ENCODE peak calls at places on chromosomes 12 and 14, in eight cellular contexts. One of them, this sample, is unnamed.

GRCh38 chr12:53054112-53054878 is 4.4 kb downstream of the TNS2 start:
- DNase-seq in endodermal cell: peak; percentile 100
- DNase-seq in suprapubic skin: peak; percentile 97
- DNase-seq in cortex of kidney: peak; percentile 39
- DNase-seq in HCT116: peak; percentile 94
- DNase-seq in DMS153: peak; percentile 94
- DNase-seq in choroid plexus epithelial cell: peak; percentile 93
- DNase-seq in RWPE1: peak; percentile 94
- DNase-seq in this sample: peak; percentile 97

GRCh38 chr12:74415633-74416032 is 122.0 kb upstream of the ATXN7L3B start:
- DNase-seq in suprapubic skin: no peak
- DNase-seq in HCT116: peak; percentile 49
- DNase-seq in endodermal cell: no peak
- DNase-seq in cortex of kidney: no peak
- DNase-seq in choroid plexus epithelial cell: peak; percentile 54
- DNase-seq in DMS153: peak; percentile 7
- DNase-seq in RWPE1: peak; percentile 25
- DNase-seq in this sample: no peak

GRCh38 chr14:99234982-99235491 is 37.0 kb downstream of the BCL11B start:
- DNase-seq in endodermal cell: peak; percentile 97
- DNase-seq in DMS153: no peak
- DNase-seq in cortex of kidney: no peak
- DNase-seq in RWPE1: no peak
- DNase-seq in choroid plexus epithelial cell: no peak
- DNase-seq in suprapubic skin: no peak
- DNase-seq in HCT116: peak; percentile 27
- DNase-seq in this sample: no peak

GRCh38 chr14:55782166-55782565 is 202.2 kb downstream of the KTN1 start:
- DNase-seq in HCT116: no peak
- DNase-seq in suprapubic skin: no peak
- DNase-seq in cortex of kidney: no peak
- DNase-seq in choroid plexus epithelial cell: peak; percentile 71
- DNase-seq in RWPE1: no peak
- DNase-seq in endodermal cell: no peak
- DNase-seq in DMS153: no peak
- DNase-seq in this sample: no peak

GRCh38 chr12:69898236-69898635 is 73.2 kb downstream of the MYRFL start:
- DNase-seq in endodermal cell: no peak
- DNase-seq in cortex of kidney: no peak
- DNase-seq in HCT116: no peak
- DNase-seq in DMS153: no peak
- DNase-seq in choroid plexus epithelial cell: peak; percentile 84
- DNase-seq in RWPE1: no peak
- DNase-seq in suprapubic skin: no peak
- DNase-seq in this sample: no peak

GRCh38 chr12:23898121-23898520 is 51.3 kb downstream of the SOX5 start:
- DNase-seq in DMS153: no peak
- DNase-seq in cortex of kidney: no peak
- DNase-seq in HCT116: no peak
- DNase-seq in choroid plexus epithelial cell: no peak
- DNase-seq in suprapubic skin: no peak
- DNase-seq in endodermal cell: no peak
- DNase-seq in RWPE1: no peak
- DNase-seq in this sample: no peak

GRCh38 chr12:122845041-122845864 is 10.0 kb downstream of the HIP1R start:
- DNase-seq in choroid plexus epithelial cell: no peak
- DNase-seq in RWPE1: no peak
- DNase-seq in suprapubic skin: peak; percentile 77
- DNase-seq in DMS153: no peak
- DNase-seq in endodermal cell: peak; percentile 65
- DNase-seq in HCT116: no peak
- DNase-seq in cortex of kidney: no peak
- DNase-seq in this sample: peak; percentile 20

GRCh38 chr14:79656086-79656485 is 555.2 kb downstream of the DIO2 start:
- DNase-seq in choroid plexus epithelial cell: no peak
- DNase-seq in endodermal cell: no peak
- DNase-seq in RWPE1: no peak
- DNase-seq in DMS153: no peak
- DNase-seq in suprapubic skin: no peak
- DNase-seq in HCT116: no peak
- DNase-seq in cortex of kidney: no peak
- DNase-seq in this sample: no peak

GRCh38 chr12:4044101-4044500 is 170.9 kb upstream of the PARP11 start:
- DNase-seq in endodermal cell: peak; percentile 53
- DNase-seq in RWPE1: no peak
- DNase-seq in choroid plexus epithelial cell: no peak
- DNase-seq in suprapubic skin: no peak
- DNase-seq in DMS153: no peak
- DNase-seq in HCT116: no peak
- DNase-seq in cortex of kidney: no peak
- DNase-seq in this sample: no peak

GRCh38 chr12:70648831-70649230 is 11.6 kb upstream of the PTPRB start:
- DNase-seq in HCT116: no peak
- DNase-seq in RWPE1: no peak
- DNase-seq in cortex of kidney: no peak
- DNase-seq in DMS153: no peak
- DNase-seq in endodermal cell: no peak
- DNase-seq in suprapubic skin: no peak
- DNase-seq in choroid plexus epithelial cell: peak; percentile 87
- DNase-seq in this sample: no peak

GRCh38 chr14:102221026-102221425 is 81.3 kb downstream of the WDR20 start:
- DNase-seq in HCT116: no peak
- DNase-seq in endodermal cell: peak; percentile 88
- DNase-seq in cortex of kidney: no peak
- DNase-seq in RWPE1: peak; percentile 40
- DNase-seq in suprapubic skin: no peak
- DNase-seq in choroid plexus epithelial cell: no peak
- DNase-seq in DMS153: no peak
- DNase-seq in this sample: no peak

GRCh38 chr14:77131206-77131605 is 10.4 kb downstream of the ZDHHC22 start:
- DNase-seq in cortex of kidney: no peak
- DNase-seq in choroid plexus epithelial cell: no peak
- DNase-seq in RWPE1: no peak
- DNase-seq in suprapubic skin: peak; percentile 16
- DNase-seq in DMS153: no peak
- DNase-seq in endodermal cell: peak; percentile 17
- DNase-seq in HCT116: no peak
- DNase-seq in this sample: no peak

GRCh38 chr14:69547701-69548348 is 26.8 kb downstream of the CCDC177 start:
- DNase-seq in choroid plexus epithelial cell: peak; percentile 26
- DNase-seq in DMS153: no peak
- DNase-seq in endodermal cell: peak; percentile 94
- DNase-seq in suprapubic skin: no peak
- DNase-seq in HCT116: no peak
- DNase-seq in cortex of kidney: no peak
- DNase-seq in RWPE1: no peak
- DNase-seq in this sample: no peak

GRCh38 chr12:1473418-1473817 is 121.0 kb downstream of the FBXL14 start:
- DNase-seq in HCT116: no peak
- DNase-seq in RWPE1: no peak
- DNase-seq in choroid plexus epithelial cell: peak; percentile 17
- DNase-seq in endodermal cell: peak; percentile 38
- DNase-seq in cortex of kidney: no peak
- DNase-seq in suprapubic skin: no peak
- DNase-seq in DMS153: no peak
- DNase-seq in this sample: no peak

GRCh38 chr12:127257366-127257935 is 1009.5 kb upstream of the TMEM132C start:
- DNase-seq in RWPE1: no peak
- DNase-seq in choroid plexus epithelial cell: peak; percentile 17
- DNase-seq in HCT116: no peak
- DNase-seq in cortex of kidney: no peak
- DNase-seq in DMS153: no peak
- DNase-seq in endodermal cell: no peak
- DNase-seq in suprapubic skin: no peak
- DNase-seq in this sample: no peak

GRCh38 chr14:77407158-77407557 is 16.2 kb downstream of the NOXRED1 start:
- DNase-seq in choroid plexus epithelial cell: peak; percentile 18
- DNase-seq in suprapubic skin: no peak
- DNase-seq in DMS153: no peak
- DNase-seq in cortex of kidney: no peak
- DNase-seq in RWPE1: no peak
- DNase-seq in endodermal cell: no peak
- DNase-seq in HCT116: no peak
- DNase-seq in this sample: no peak

GRCh38 chr14:50001146-50001998 is 108.5 kb downstream of the ARF6 start:
- DNase-seq in endodermal cell: peak; percentile 82
- DNase-seq in HCT116: peak; percentile 87
- DNase-seq in RWPE1: peak; percentile 86
- DNase-seq in DMS153: peak; percentile 72
- DNase-seq in cortex of kidney: no peak
- DNase-seq in choroid plexus epithelial cell: peak; percentile 72
- DNase-seq in suprapubic skin: no peak
- DNase-seq in this sample: peak; percentile 77

GRCh38 chr12:61356485-61356884 is 903.7 kb upstream of the USP15 start:
- DNase-seq in cortex of kidney: no peak
- DNase-seq in DMS153: no peak
- DNase-seq in endodermal cell: no peak
- DNase-seq in HCT116: no peak
- DNase-seq in choroid plexus epithelial cell: no peak
- DNase-seq in RWPE1: no peak
- DNase-seq in suprapubic skin: no peak
- DNase-seq in this sample: no peak

GRCh38 chr12:50211392-50212070 is 44.4 kb upstream of the CERS5 start:
- DNase-seq in suprapubic skin: no peak
- DNase-seq in HCT116: no peak
- DNase-seq in RWPE1: no peak
- DNase-seq in choroid plexus epithelial cell: peak; percentile 75
- DNase-seq in endodermal cell: no peak
- DNase-seq in cortex of kidney: no peak
- DNase-seq in DMS153: no peak
- DNase-seq in this sample: no peak

GRCh38 chr14:60753264-60754126 is 18.9 kb downstream of the MNAT1 start:
- DNase-seq in cortex of kidney: no peak
- DNase-seq in choroid plexus epithelial cell: peak; percentile 62
- DNase-seq in DMS153: no peak
- DNase-seq in suprapubic skin: no peak
- DNase-seq in HCT116: no peak
- DNase-seq in endodermal cell: no peak
- DNase-seq in RWPE1: no peak
- DNase-seq in this sample: no peak

GRCh38 chr12:48583728-48584127 is 13.9 kb upstream of the LALBA start:
- DNase-seq in endodermal cell: no peak
- DNase-seq in suprapubic skin: no peak
- DNase-seq in HCT116: no peak
- DNase-seq in choroid plexus epithelial cell: no peak
- DNase-seq in RWPE1: no peak
- DNase-seq in cortex of kidney: no peak
- DNase-seq in DMS153: no peak
- DNase-seq in this sample: no peak

GRCh38 chr12:87274594-87275245 is 754.5 kb downstream of the C12orf50 start:
- DNase-seq in HCT116: peak; percentile 19
- DNase-seq in choroid plexus epithelial cell: peak; percentile 72
- DNase-seq in suprapubic skin: no peak
- DNase-seq in RWPE1: peak; percentile 26
- DNase-seq in cortex of kidney: no peak
- DNase-seq in DMS153: no peak
- DNase-seq in endodermal cell: no peak
- DNase-seq in this sample: no peak

GRCh38 chr12:45477526-45477925 is 252.0 kb upstream of the ARID2 start:
- DNase-seq in RWPE1: no peak
- DNase-seq in DMS153: no peak
- DNase-seq in endodermal cell: no peak
- DNase-seq in suprapubic skin: no peak
- DNase-seq in choroid plexus epithelial cell: no peak
- DNase-seq in cortex of kidney: no peak
- DNase-seq in HCT116: no peak
- DNase-seq in this sample: no peak

GRCh38 chr14:96250545-96250944 is 5.5 kb upstream of the BDKRB1 start:
- DNase-seq in endodermal cell: no peak
- DNase-seq in RWPE1: no peak
- DNase-seq in choroid plexus epithelial cell: no peak
- DNase-seq in cortex of kidney: no peak
- DNase-seq in suprapubic skin: no peak
- DNase-seq in HCT116: no peak
- DNase-seq in DMS153: no peak
- DNase-seq in this sample: no peak

GRCh38 chr12:106331594-106331993 is 26.0 kb upstream of the POLR3B start:
- DNase-seq in suprapubic skin: no peak
- DNase-seq in RWPE1: no peak
- DNase-seq in DMS153: no peak
- DNase-seq in cortex of kidney: no peak
- DNase-seq in choroid plexus epithelial cell: no peak
- DNase-seq in HCT116: no peak
- DNase-seq in endodermal cell: no peak
- DNase-seq in this sample: no peak

GRCh38 chr12:8475508-8475907 is 19.7 kb downstream of the CLEC6A start:
- DNase-seq in suprapubic skin: no peak
- DNase-seq in RWPE1: no peak
- DNase-seq in HCT116: no peak
- DNase-seq in choroid plexus epithelial cell: no peak
- DNase-seq in endodermal cell: peak; percentile 39
- DNase-seq in DMS153: no peak
- DNase-seq in cortex of kidney: no peak
- DNase-seq in this sample: no peak

GRCh38 chr14:63773504-63773903 is 45.6 kb upstream of the SGPP1 start:
- DNase-seq in DMS153: no peak
- DNase-seq in choroid plexus epithelial cell: no peak
- DNase-seq in endodermal cell: no peak
- DNase-seq in suprapubic skin: no peak
- DNase-seq in RWPE1: peak; percentile 33
- DNase-seq in HCT116: no peak
- DNase-seq in cortex of kidney: no peak
- DNase-seq in this sample: no peak

GRCh38 chr12:103868215-103868614 is 27.2 kb upstream of the NT5DC3 start:
- DNase-seq in HCT116: no peak
- DNase-seq in suprapubic skin: no peak
- DNase-seq in cortex of kidney: no peak
- DNase-seq in endodermal cell: no peak
- DNase-seq in choroid plexus epithelial cell: no peak
- DNase-seq in DMS153: no peak
- DNase-seq in RWPE1: no peak
- DNase-seq in this sample: no peak

GRCh38 chr12:76562158-76562557 is 2.6 kb upstream of the OSBPL8 start:
- DNase-seq in cortex of kidney: no peak
- DNase-seq in HCT116: no peak
- DNase-seq in DMS153: no peak
- DNase-seq in RWPE1: no peak
- DNase-seq in choroid plexus epithelial cell: no peak
- DNase-seq in endodermal cell: no peak
- DNase-seq in suprapubic skin: no peak
- DNase-seq in this sample: no peak

GRCh38 chr12:42482820-42483533 is 106.6 kb downstream of the PRICKLE1 start:
- DNase-seq in endodermal cell: peak; percentile 96
- DNase-seq in cortex of kidney: no peak
- DNase-seq in suprapubic skin: peak; percentile 80
- DNase-seq in choroid plexus epithelial cell: peak; percentile 71
- DNase-seq in DMS153: no peak
- DNase-seq in HCT116: no peak
- DNase-seq in RWPE1: peak; percentile 80
- DNase-seq in this sample: peak; percentile 75